ENCODE peak calls at places on chromosomes 6 and 20, in seven cellular contexts. One of them, this sample, is unnamed.

GRCh38 chr6:3228046-3228671 is 706 bp upstream of the TUBB2B start:
- DNase-seq in A549: no peak
- DNase-seq in heart left ventricle: no peak
- DNase-seq in upper lobe of left lung: no peak
- DNase-seq in transverse colon: no peak
- DNase-seq in adrenal gland: no peak
- DNase-seq in endothelial cell of umbilical vein: no peak
- DNase-seq in this sample: no peak

GRCh38 chr6:209432-210103 is 82.7 kb upstream of the DUSP22 start:
- DNase-seq in A549: no peak
- DNase-seq in heart left ventricle: no peak
- DNase-seq in upper lobe of left lung: no peak
- DNase-seq in transverse colon: no peak
- DNase-seq in adrenal gland: no peak
- DNase-seq in endothelial cell of umbilical vein: no peak
- DNase-seq in this sample: no peak

GRCh38 chr6:36149436-36149835 is 19.1 kb downstream of the MAPK13 start:
- DNase-seq in A549: no peak
- DNase-seq in heart left ventricle: no peak
- DNase-seq in upper lobe of left lung: no peak
- DNase-seq in transverse colon: no peak
- DNase-seq in adrenal gland: no peak
- DNase-seq in endothelial cell of umbilical vein: no peak
- DNase-seq in this sample: no peak

GRCh38 chr6:113654396-113654795 is 202.7 kb upstream of the MARCKS start:
- DNase-seq in A549: peak
- DNase-seq in heart left ventricle: peak
- DNase-seq in upper lobe of left lung: peak
- DNase-seq in transverse colon: peak
- DNase-seq in adrenal gland: peak
- DNase-seq in endothelial cell of umbilical vein: peak
- DNase-seq in this sample: no peak

GRCh38 chr6:5202941-5203340 is 57.8 kb downstream of the LYRM4 start:
- DNase-seq in A549: no peak
- DNase-seq in heart left ventricle: no peak
- DNase-seq in upper lobe of left lung: no peak
- DNase-seq in transverse colon: no peak
- DNase-seq in adrenal gland: no peak
- DNase-seq in endothelial cell of umbilical vein: no peak
- DNase-seq in this sample: no peak

GRCh38 chr6:126716826-126717514 is 377.1 kb downstream of the CENPW start:
- DNase-seq in A549: no peak
- DNase-seq in heart left ventricle: no peak
- DNase-seq in upper lobe of left lung: peak
- DNase-seq in transverse colon: no peak
- DNase-seq in adrenal gland: no peak
- DNase-seq in endothelial cell of umbilical vein: no peak
- DNase-seq in this sample: no peak

GRCh38 chr6:41040101-41040910 is 1.3 kb upstream of the UNC5CL start:
- DNase-seq in A549: peak
- DNase-seq in heart left ventricle: no peak
- DNase-seq in upper lobe of left lung: peak
- DNase-seq in transverse colon: peak
- DNase-seq in adrenal gland: peak
- DNase-seq in endothelial cell of umbilical vein: no peak
- DNase-seq in this sample: peak

GRCh38 chr6:2749972-2750600 is 636 bp downstream of the MYLK4 start:
- DNase-seq in A549: peak
- DNase-seq in heart left ventricle: peak
- DNase-seq in upper lobe of left lung: peak
- DNase-seq in transverse colon: peak
- DNase-seq in adrenal gland: peak
- DNase-seq in endothelial cell of umbilical vein: peak
- DNase-seq in this sample: peak

GRCh38 chr6:34630040-34630439 is 66.5 kb downstream of the ILRUN start:
- DNase-seq in A549: peak
- DNase-seq in heart left ventricle: no peak
- DNase-seq in upper lobe of left lung: no peak
- DNase-seq in transverse colon: no peak
- DNase-seq in adrenal gland: no peak
- DNase-seq in endothelial cell of umbilical vein: peak
- DNase-seq in this sample: no peak

GRCh38 chr20:50276119-50277063 is 85.8 kb downstream of the CEBPB start:
- DNase-seq in A549: no peak
- DNase-seq in heart left ventricle: no peak
- DNase-seq in upper lobe of left lung: peak
- DNase-seq in transverse colon: no peak
- DNase-seq in adrenal gland: no peak
- DNase-seq in endothelial cell of umbilical vein: no peak
- DNase-seq in this sample: no peak

GRCh38 chr6:10084276-10084993 is 330.4 kb downstream of the TFAP2A start:
- DNase-seq in A549: peak
- DNase-seq in heart left ventricle: no peak
- DNase-seq in upper lobe of left lung: no peak
- DNase-seq in transverse colon: no peak
- DNase-seq in adrenal gland: no peak
- DNase-seq in endothelial cell of umbilical vein: no peak
- DNase-seq in this sample: no peak

GRCh38 chr20:43995645-43996044 is 81.0 kb downstream of the TOX2 start:
- DNase-seq in A549: no peak
- DNase-seq in heart left ventricle: no peak
- DNase-seq in upper lobe of left lung: no peak
- DNase-seq in transverse colon: no peak
- DNase-seq in adrenal gland: no peak
- DNase-seq in endothelial cell of umbilical vein: no peak
- DNase-seq in this sample: no peak

GRCh38 chr6:134521116-134521501 is 203.2 kb upstream of the SGK1 start:
- DNase-seq in A549: no peak
- DNase-seq in heart left ventricle: no peak
- DNase-seq in upper lobe of left lung: no peak
- DNase-seq in transverse colon: no peak
- DNase-seq in adrenal gland: no peak
- DNase-seq in endothelial cell of umbilical vein: no peak
- DNase-seq in this sample: no peak

GRCh38 chr6:134523051-134523450 is 205.1 kb upstream of the SGK1 start:
- DNase-seq in A549: no peak
- DNase-seq in heart left ventricle: no peak
- DNase-seq in upper lobe of left lung: no peak
- DNase-seq in transverse colon: no peak
- DNase-seq in adrenal gland: no peak
- DNase-seq in endothelial cell of umbilical vein: no peak
- DNase-seq in this sample: no peak

GRCh38 chr6:134517863-134518262 is 200.0 kb upstream of the SGK1 start:
- DNase-seq in A549: no peak
- DNase-seq in heart left ventricle: no peak
- DNase-seq in upper lobe of left lung: peak
- DNase-seq in transverse colon: no peak
- DNase-seq in adrenal gland: no peak
- DNase-seq in endothelial cell of umbilical vein: no peak
- DNase-seq in this sample: no peak

GRCh38 chr6:134519456-134519855 is 201.5 kb upstream of the SGK1 start:
- DNase-seq in A549: no peak
- DNase-seq in heart left ventricle: peak
- DNase-seq in upper lobe of left lung: peak
- DNase-seq in transverse colon: no peak
- DNase-seq in adrenal gland: peak
- DNase-seq in endothelial cell of umbilical vein: peak
- DNase-seq in this sample: no peak

DNA sequence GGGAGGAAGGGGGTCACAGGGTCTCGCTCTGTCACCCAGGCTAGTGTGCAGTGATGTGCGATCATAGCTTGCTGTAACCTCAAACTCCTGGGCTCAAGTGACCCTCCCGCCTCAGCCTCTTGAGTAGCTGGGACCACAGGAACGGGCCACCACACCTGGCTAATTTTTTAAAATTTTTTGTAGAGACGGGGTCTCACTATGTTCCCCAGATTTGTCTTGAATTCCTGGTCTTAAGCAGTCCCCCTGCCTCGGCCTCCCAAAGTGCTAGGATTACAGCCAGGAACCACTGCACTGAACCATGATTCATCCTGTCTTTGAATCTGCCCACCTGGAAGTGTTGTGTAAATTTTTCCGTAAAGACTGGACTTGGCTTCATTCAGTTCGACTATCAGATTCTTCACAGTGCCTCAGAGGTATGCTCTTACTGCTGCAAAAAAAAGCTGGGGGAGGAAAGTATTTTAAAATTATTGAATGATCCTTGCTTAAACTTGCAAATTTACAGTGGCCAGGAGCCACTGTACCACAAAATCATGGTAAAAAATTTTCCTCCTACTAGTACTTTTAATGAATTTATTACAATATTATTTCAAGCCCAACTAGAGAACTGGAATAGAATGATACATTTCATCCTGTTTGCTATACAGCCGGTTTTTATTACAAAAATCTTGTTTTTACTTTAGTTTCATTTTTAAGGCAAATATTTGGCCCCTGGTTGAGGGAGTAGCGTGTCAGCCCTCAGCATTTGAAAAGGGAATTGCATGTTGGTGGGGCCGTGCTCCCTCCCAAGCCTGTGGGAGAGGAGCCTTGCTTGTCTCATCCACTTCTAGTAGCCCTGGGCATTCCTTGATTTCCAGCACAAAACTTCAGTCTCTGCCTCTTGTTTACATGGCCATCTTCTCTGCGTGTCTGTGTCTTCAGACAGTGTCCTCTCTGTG is 202.5 kb upstream of the SGK1 start:
- DNase-seq in A549: no peak
- DNase-seq in heart left ventricle: no peak
- DNase-seq in upper lobe of left lung: no peak
- DNase-seq in transverse colon: no peak
- DNase-seq in adrenal gland: no peak
- DNase-seq in endothelial cell of umbilical vein: peak
- DNase-seq in this sample: no peak
- TF ChIP-seq POLR2A in A549: no peak
- TF ChIP-seq POLR2A in heart left ventricle: no peak
- TF ChIP-seq POLR2A in upper lobe of left lung: no peak
- TF ChIP-seq POLR2A in transverse colon: no peak
- TF ChIP-seq POLR2A in adrenal gland: no peak
- TF ChIP-seq POLR2A in endothelial cell of umbilical vein: no peak
- TF ChIP-seq POLR2A in this sample: no peak

GRCh38 chr6:119226089-119226488 is 123.5 kb downstream of the MAN1A1 start:
- DNase-seq in A549: no peak
- DNase-seq in heart left ventricle: no peak
- DNase-seq in upper lobe of left lung: no peak
- DNase-seq in transverse colon: no peak
- DNase-seq in adrenal gland: no peak
- DNase-seq in endothelial cell of umbilical vein: no peak
- DNase-seq in this sample: no peak
- TF ChIP-seq POLR2A in A549: no peak
- TF ChIP-seq POLR2A in heart left ventricle: no peak
- TF ChIP-seq POLR2A in upper lobe of left lung: no peak
- TF ChIP-seq POLR2A in transverse colon: no peak
- TF ChIP-seq POLR2A in adrenal gland: no peak
- TF ChIP-seq POLR2A in endothelial cell of umbilical vein: no peak
- TF ChIP-seq POLR2A in this sample: no peak

GRCh38 chr6:43782764-43783513 is 12.9 kb downstream of the VEGFA start:
- DNase-seq in A549: no peak
- DNase-seq in heart left ventricle: no peak
- DNase-seq in upper lobe of left lung: no peak
- DNase-seq in transverse colon: no peak
- DNase-seq in adrenal gland: no peak
- DNase-seq in endothelial cell of umbilical vein: no peak
- DNase-seq in this sample: no peak

GRCh38 chr6:43784049-43784855 is 14.2 kb downstream of the VEGFA start:
- DNase-seq in A549: no peak
- DNase-seq in heart left ventricle: no peak
- DNase-seq in upper lobe of left lung: no peak
- DNase-seq in transverse colon: no peak
- DNase-seq in adrenal gland: no peak
- DNase-seq in endothelial cell of umbilical vein: no peak
- DNase-seq in this sample: no peak

GRCh38 chr6:43786664-43787329 is 16.8 kb downstream of the VEGFA start:
- DNase-seq in A549: no peak
- DNase-seq in heart left ventricle: no peak
- DNase-seq in upper lobe of left lung: no peak
- DNase-seq in transverse colon: no peak
- DNase-seq in adrenal gland: no peak
- DNase-seq in endothelial cell of umbilical vein: no peak
- DNase-seq in this sample: no peak

GRCh38 chr6:43785904-43786303 is 15.9 kb downstream of the VEGFA start:
- DNase-seq in A549: no peak
- DNase-seq in heart left ventricle: no peak
- DNase-seq in upper lobe of left lung: no peak
- DNase-seq in transverse colon: no peak
- DNase-seq in adrenal gland: no peak
- DNase-seq in endothelial cell of umbilical vein: no peak
- DNase-seq in this sample: no peak

DNA sequence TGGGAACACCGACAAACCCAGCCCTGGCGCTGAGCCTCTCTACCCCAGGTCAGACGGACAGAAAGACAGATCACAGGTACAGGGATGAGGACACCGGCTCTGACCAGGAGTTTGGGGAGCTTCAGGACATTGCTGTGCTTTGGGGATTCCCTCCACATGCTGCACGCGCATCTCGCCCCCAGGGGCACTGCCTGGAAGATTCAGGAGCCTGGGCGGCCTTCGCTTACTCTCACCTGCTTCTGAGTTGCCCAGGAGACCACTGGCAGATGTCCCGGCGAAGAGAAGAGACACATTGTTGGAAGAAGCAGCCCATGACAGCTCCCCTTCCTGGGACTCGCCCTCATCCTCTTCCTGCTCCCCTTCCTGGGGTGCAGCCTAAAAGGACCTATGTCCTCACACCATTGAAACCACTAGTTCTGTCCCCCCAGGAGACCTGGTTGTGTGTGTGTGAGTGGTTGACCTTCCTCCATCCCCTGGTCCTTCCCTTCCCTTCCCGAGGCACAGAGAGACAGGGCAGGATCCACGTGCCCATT is 15.3 kb downstream of the VEGFA start:
- DNase-seq in A549: no peak
- DNase-seq in heart left ventricle: no peak
- DNase-seq in upper lobe of left lung: no peak
- DNase-seq in transverse colon: no peak
- DNase-seq in adrenal gland: no peak
- DNase-seq in endothelial cell of umbilical vein: no peak
- DNase-seq in this sample: no peak
- TF ChIP-seq POLR2A in A549: no peak
- TF ChIP-seq POLR2A in heart left ventricle: no peak
- TF ChIP-seq POLR2A in upper lobe of left lung: no peak
- TF ChIP-seq POLR2A in transverse colon: no peak
- TF ChIP-seq POLR2A in adrenal gland: no peak
- TF ChIP-seq POLR2A in endothelial cell of umbilical vein: no peak
- TF ChIP-seq POLR2A in this sample: peak

DNA sequence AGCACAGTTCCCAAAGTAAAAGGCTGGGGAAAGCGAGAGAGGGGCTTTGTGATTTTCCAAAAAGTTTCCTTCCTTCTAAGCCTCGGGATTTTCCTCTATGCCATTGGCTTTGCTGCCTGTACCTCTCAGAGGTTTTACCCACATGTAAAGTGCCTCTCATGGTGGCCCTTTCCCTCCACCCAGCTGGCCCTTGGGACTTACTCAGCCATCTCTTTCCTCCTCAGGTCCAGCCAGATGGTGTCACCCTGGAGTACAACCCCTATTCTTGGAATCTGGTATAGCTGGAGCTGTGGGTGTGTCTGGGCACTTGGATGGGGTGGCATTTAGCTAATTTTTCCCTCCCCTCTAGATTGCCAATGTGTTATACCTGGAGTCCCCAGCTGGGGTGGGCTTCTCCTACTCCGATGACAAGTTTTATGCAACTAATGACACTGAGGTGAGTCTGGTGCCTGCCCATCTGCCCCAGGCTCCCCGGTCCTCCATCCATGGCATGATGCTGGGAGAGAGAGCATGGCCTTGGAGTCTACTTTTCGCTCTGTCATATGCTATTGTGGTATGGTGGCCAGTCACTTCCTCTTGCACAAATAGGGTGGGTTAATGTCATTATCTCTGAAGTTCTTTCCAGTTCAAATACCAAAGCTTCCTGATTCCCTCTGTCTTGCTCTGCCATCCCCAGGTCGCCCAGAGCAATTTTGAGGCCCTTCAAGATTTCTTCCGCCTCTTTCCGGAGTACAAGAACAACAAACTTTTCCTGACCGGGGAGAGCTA is 1.1 kb downstream of the CTSA start:
- DNase-seq in A549: peak
- DNase-seq in heart left ventricle: no peak
- DNase-seq in upper lobe of left lung: peak
- DNase-seq in transverse colon: peak
- DNase-seq in adrenal gland: peak
- DNase-seq in endothelial cell of umbilical vein: peak
- DNase-seq in this sample: peak
- TF ChIP-seq POLR2A in A549: no peak
- TF ChIP-seq POLR2A in heart left ventricle: no peak
- TF ChIP-seq POLR2A in upper lobe of left lung: no peak
- TF ChIP-seq POLR2A in transverse colon: no peak
- TF ChIP-seq POLR2A in adrenal gland: no peak
- TF ChIP-seq POLR2A in endothelial cell of umbilical vein: no peak
- TF ChIP-seq POLR2A in this sample: no peak

This sample was measured in erythroblast.